ENCODE peak calls at places on chromosomes 4 and X, in five cellular contexts. U, Z, W, H and B are unnamed samples.

GRCh38 chr4:168408620-168409019 is 71.7 kb downstream of the DDX60L start:
- DNase-seq in U (peak; percentile 98), Z (peak; percentile 99), W (no peak), H (peak; percentile 94), B (peak; percentile 88)

GRCh38 chr4:47717173-47717572 is 120.7 kb downstream of the CORIN start:
- DNase-seq in U (no peak), Z (no peak), W (no peak), H (no peak), B (no peak)

GRCh38 chrX:97132654-97133415 is 249.1 kb downstream of the RPA4 start:
- DNase-seq in U (no peak), Z (no peak), W (no peak), H (no peak), B (no peak)

GRCh38 chrX:138794285-138794684 is 82.8 kb upstream of the FGF13 start:
- DNase-seq in U (no peak), Z (no peak), W (no peak), H (peak; percentile 34), B (no peak)

GRCh38 chr4:177611974-177612664 is 169.9 kb upstream of the AGA start:
- DNase-seq in U (no peak), Z (peak; percentile 3), W (no peak), H (no peak), B (no peak)

GRCh38 chr4:20612313-20612712 is 87.9 kb upstream of the PACRGL start:
- DNase-seq in U (peak; percentile 79), Z (peak; percentile 11), W (no peak), H (no peak), B (peak; percentile 83)

GRCh38 chrX:132401935-132402334 is 86.9 kb downstream of the MBNL3 start:
- DNase-seq in U (peak; percentile 55), Z (no peak), W (no peak), H (no peak), B (peak; percentile 82)

GRCh38 chr4:126899382-126899801 is 733.4 kb upstream of the INTU start:
- DNase-seq in U (peak; percentile 94), Z (peak; percentile 95), W (no peak), H (peak; percentile 87), B (peak; percentile 72)

GRCh38 chr4:38598489-38598888 is 65.5 kb upstream of the KLF3 start:
- DNase-seq in U (no peak), Z (no peak), W (no peak), H (no peak), B (no peak)

GRCh38 chrX:10239611-10240064 is 82.9 kb downstream of the CLCN4 start:
- DNase-seq in U (peak; percentile 61), Z (peak; percentile 71), W (no peak), H (peak; percentile 72), B (peak; percentile 51)

GRCh38 chr4:169811476-169811875 is 53.7 kb upstream of the HPF1 start:
- DNase-seq in U (no peak), Z (no peak), W (no peak), H (no peak), B (no peak)

GRCh38 chr4:189177130-189177529 is 763.5 kb upstream of the FRG1 start:
- DNase-seq in U (no peak), Z (no peak), W (no peak), H (no peak), B (peak; percentile 85)

GRCh38 chrX:18899796-18900380 is 84.0 kb downstream of the PHKA2 start:
- DNase-seq in U (no peak), Z (peak; percentile 23), W (no peak), H (no peak), B (no peak)

GRCh38 chr4:20735931-20736330 is 35.7 kb downstream of the PACRGL start:
- DNase-seq in U (no peak), Z (no peak), W (no peak), H (no peak), B (no peak)

GRCh38 chrX:119041175-119041574 is 31.6 kb upstream of the CT47C1 start:
- DNase-seq in U (peak; percentile 82), Z (peak; percentile 91), W (no peak), H (peak; percentile 83), B (peak; percentile 26)

GRCh38 chr4:169220854-169221311 is 49.9 kb downstream of the SH3RF1 start:
- DNase-seq in U (no peak), Z (peak; percentile 90), W (no peak), H (no peak), B (no peak)

GRCh38 chrX:44946771-44947170 is 73.8 kb downstream of the KDM6A start:
- DNase-seq in U (peak; percentile 19), Z (peak; percentile 38), W (no peak), H (no peak), B (peak; percentile 20)

GRCh38 chrX:115234220-115234557 is 293 bp upstream of the LRCH2 start:
- DNase-seq in U (no peak), Z (peak; percentile 56), W (no peak), H (no peak), B (no peak)

GRCh38 chr4:141871086-141871485 is 234.7 kb downstream of the IL15 start:
- DNase-seq in U (peak; percentile 26), Z (peak; percentile 36), W (no peak), H (no peak), B (peak; percentile 6)

GRCh38 chr4:173857828-173858227 is 327.8 kb upstream of the HAND2 start:
- DNase-seq in U (no peak), Z (no peak), W (no peak), H (no peak), B (no peak)

GRCh38 chr4:158722291-158722916 is 792 bp downstream of the PPID start:
- DNase-seq in U (peak; percentile 56), Z (peak; percentile 50), W (no peak), H (peak; percentile 75), B (peak; percentile 59)

GRCh38 chr4:151169223-151169622 is 69.8 kb downstream of the RPS3A start:
- DNase-seq in U (peak; percentile 98), Z (peak; percentile 99), W (no peak), H (peak; percentile 98), B (no peak)

GRCh38 chr4:157204634-157205244 is 15.8 kb upstream of the GRIA2 start:
- DNase-seq in U (no peak), Z (no peak), W (peak; percentile 82), H (peak; percentile 8), B (no peak)

GRCh38 chr4:2059034-2059725 is at the start of gene NAT8L:
- DNase-seq in U (no peak), Z (no peak), W (no peak), H (peak; percentile 47), B (no peak)

GRCh38 chr4:2060578-2061207 is 1.6 kb downstream of the NAT8L start:
- DNase-seq in U (no peak), Z (no peak), W (no peak), H (peak; percentile 20), B (no peak)

GRCh38 chr4:2057382-2058065 is 1.6 kb upstream of the NAT8L start:
- DNase-seq in U (no peak), Z (no peak), W (peak; percentile 45), H (no peak), B (no peak)

GRCh38 chr4:2059726-2060577 is 825 bp downstream of the NAT8L start:
- DNase-seq in U (no peak), Z (no peak), W (no peak), H (peak; percentile 56), B (no peak)

DNA sequence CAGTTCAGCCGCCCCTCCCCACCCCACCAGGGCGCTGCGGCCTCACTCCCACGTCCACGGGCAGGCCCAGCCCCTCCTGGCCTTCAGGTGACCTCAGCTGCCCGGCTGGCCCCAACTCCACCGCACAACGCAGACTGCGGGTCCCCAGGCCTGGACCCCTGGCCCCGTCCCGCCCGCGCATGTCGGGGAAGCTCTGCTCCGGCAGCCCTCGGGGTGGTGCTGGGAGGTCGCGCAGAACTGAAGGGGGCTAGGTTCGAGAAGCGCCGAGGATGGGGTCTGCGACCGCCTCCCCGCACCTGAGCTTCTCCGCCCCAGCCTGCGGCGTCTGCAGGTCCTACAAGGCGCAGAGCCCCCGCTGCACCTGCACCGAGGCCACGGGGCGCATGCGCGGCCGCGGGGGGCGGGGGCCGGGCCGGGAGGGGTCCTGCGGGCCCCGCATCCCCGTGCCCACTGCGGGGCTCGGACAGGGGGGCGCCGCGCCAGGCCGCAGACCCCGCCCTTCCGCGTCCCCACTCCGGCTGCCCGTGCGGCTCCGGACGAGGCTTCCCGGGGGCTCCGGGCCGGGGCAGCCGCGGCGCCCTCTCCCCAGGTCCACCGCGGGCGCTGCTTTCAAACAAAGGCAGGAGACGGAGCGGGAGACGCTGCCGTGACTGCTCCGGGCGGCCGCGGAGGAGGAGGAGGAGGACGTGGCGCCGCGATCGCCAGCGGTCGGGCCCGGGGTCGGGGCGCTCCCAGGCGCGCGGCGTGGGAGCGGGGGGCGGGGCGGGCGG is 678 bp upstream of the NAT8L start:
- DNase-seq in U (no peak), Z (no peak), W (no peak), H (peak; percentile 49), B (no peak)
- H2AFZ ChIP-seq in U (no peak overlapping the region), Z (no peak overlapping the region), W (no peak overlapping the region), H (no peak overlapping the region), B (no peak overlapping the region)

DNA sequence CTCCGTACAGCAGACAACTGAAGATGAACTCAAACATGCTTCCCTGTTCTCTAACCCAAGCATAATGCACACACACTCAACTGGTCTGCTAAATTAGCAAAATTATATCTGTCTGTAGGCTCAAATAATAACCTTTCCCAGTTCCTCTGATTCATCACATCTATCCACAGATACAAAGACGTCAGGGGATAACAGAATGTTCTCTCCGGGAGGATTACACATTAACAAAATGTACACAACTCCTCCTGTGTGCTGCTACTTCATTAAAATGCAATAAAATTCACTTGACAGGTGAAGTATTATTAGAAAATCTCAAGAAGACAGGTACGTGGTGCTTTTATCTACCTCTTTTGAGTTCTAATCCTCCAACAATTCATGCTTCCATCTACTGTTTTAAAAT is 57.4 kb downstream of the FAT1 start:
- DNase-seq in U (no peak), Z (peak; percentile 29), W (no peak), H (no peak), B (no peak)
- H3K79me2 ChIP-seq in U (peaks cover 84% of the 10 kb centered on the region), Z (peaks cover 42% of the 10 kb centered on the region), W (peaks cover 3% of the 10 kb centered on the region), H (peaks cover 91% of the 10 kb centered on the region), B (peaks cover 93% of the 10 kb centered on the region)

DNA sequence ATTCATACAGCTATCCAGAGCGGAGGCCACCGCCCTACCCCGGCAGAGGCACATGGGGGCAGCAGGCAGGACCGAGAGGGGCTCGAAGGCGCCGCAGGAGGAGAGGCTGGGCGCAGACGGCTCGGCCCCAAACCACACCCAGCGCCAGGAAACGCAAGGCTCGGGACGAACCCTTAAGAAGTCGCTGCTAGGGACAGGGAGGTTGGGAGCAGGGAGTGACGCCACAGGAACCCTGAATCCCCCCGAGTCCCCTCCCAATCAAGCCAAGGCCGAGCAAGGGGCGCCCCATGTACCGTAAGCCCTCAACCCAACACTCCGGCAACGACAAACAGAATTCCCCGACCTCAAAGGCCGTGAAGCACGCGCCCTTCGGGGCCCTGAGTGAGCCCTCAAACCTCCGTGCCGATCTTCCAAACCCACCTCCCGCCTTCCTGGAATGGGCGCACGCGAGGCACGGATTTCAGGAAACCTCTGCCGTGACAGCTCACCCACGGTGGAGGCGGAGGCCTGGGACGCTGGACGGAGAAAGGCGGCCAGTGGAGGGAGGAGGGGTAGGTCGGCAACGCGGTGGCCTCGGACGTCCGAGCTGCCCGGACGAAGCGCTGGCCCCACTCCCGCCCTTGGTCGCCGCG is 1.8 kb downstream of the ZFYVE28 start:
- DNase-seq in U (no peak), Z (no peak), W (peak; percentile 80), H (peak; percentile 59), B (no peak)
- TF ChIP-seq EZH2 in U (peak; percentile 88), Z (peak; percentile 53), W (peak; percentile 96), H (no peak), B (peak; percentile 80)

GRCh38 chr4:4984186-4984585 is 35.1 kb downstream of the CYTL1 start:
- DNase-seq in U (no peak), Z (no peak), W (no peak), H (no peak), B (peak; percentile 30)

GRCh38 chr4:4987656-4988055 is 31.6 kb downstream of the CYTL1 start:
- DNase-seq in U (no peak), Z (no peak), W (no peak), H (no peak), B (no peak)

GRCh38 chr4:4986856-4987255 is 32.4 kb downstream of the CYTL1 start:
- DNase-seq in U (no peak), Z (no peak), W (no peak), H (no peak), B (peak; percentile 12)

GRCh38 chr4:4985036-4985435 is 34.2 kb downstream of the CYTL1 start:
- DNase-seq in U (no peak), Z (no peak), W (no peak), H (no peak), B (no peak)

GRCh38 chr4:4985844-4986243 is 33.4 kb downstream of the CYTL1 start:
- DNase-seq in U (no peak), Z (no peak), W (no peak), H (peak; percentile 52), B (no peak)
- H2AFZ ChIP-seq in U (no peak overlapping the region), Z (no peak overlapping the region), W (no peak overlapping the region), H (no peak overlapping the region), B (no peak overlapping the region)